ENCODE peak calls at places on chromosomes 4 and X, in six cellular contexts. M is H9; I is progenitor cell of endocrine pancreas; D is ovary; Q is HuH-7; F is activated naive CD8-positive, alpha-beta T cell treated with anti-CD3 and anti-CD28 coated beads, Interleukin-2, amount 50 U/mL, for 24 hours. O is an unnamed sample.

GRCh38 chr4:1207603-1208265 is 35.4 kb upstream of the SPON2 start:
- DNase-seq in D (peak), F (no peak), M (no peak), Q (no peak), I (no peak), O (no peak)

GRCh38 chr4:177393236-177393635 is 49.0 kb downstream of the AGA start:
- DNase-seq in I (no peak), F (peak), M (no peak), Q (no peak), D (no peak), O (no peak)

GRCh38 chr4:151114986-151115385 is 15.6 kb downstream of the RPS3A start:
- DNase-seq in I (no peak), M (no peak), Q (no peak), F (no peak), D (no peak), O (no peak)

GRCh38 chrX:155966876-155967275 is 30.6 kb upstream of the IL9R start:
- DNase-seq in F (peak), M (peak), I (no peak), Q (peak), D (no peak), O (no peak)

GRCh38 chrX:78375894-78376293 is 48.5 kb upstream of the CYSLTR1 start:
- DNase-seq in Q (no peak), I (no peak), D (no peak), M (no peak), F (no peak), O (no peak)

GRCh38 chr4:156146581-156146980 is 192.9 kb upstream of the CTSO start:
- DNase-seq in M (no peak), D (no peak), F (no peak), I (no peak), Q (no peak), O (no peak)

GRCh38 chrX:42619068-42619467 is 158.9 kb downstream of the PPP1R2C start:
- DNase-seq in D (no peak), Q (no peak), M (no peak), I (no peak), F (no peak), O (no peak)

GRCh38 chr4:37825943-37826281 is 574 bp upstream of the PGM2 start:
- DNase-seq in Q (peak), I (no peak), D (no peak), M (peak), F (peak), O (no peak)

GRCh38 chr4:8198906-8199593 is at the start of gene SH3TC1:
- DNase-seq in D (peak), F (peak), I (peak), M (no peak), Q (peak), O (peak)

GRCh38 chr4:6520051-6520450 is 47.6 kb upstream of the PPP2R2C start:
- DNase-seq in Q (no peak), D (no peak), I (no peak), F (no peak), M (no peak), O (no peak)

GRCh38 chr4:175946472-175947116 is 119.0 kb upstream of the WDR17 start:
- DNase-seq in Q (no peak), F (no peak), D (no peak), I (no peak), M (no peak), O (peak)

GRCh38 chr4:20676773-20677172 is 23.5 kb upstream of the PACRGL start:
- DNase-seq in Q (no peak), D (no peak), M (no peak), I (no peak), F (no peak), O (no peak)

GRCh38 chr4:138911903-138912713 is 103.5 kb upstream of the NOCT start:
- DNase-seq in D (no peak), I (no peak), Q (no peak), F (no peak), M (no peak), O (no peak)

GRCh38 chr4:145098675-145099037 is 545 bp downstream of the ABCE1 start:
- DNase-seq in I (no peak), F (peak), Q (peak), M (no peak), D (no peak), O (no peak)

GRCh38 chr4:140557831-140558435 is 10.8 kb downstream of the UCP1 start:
- DNase-seq in Q (no peak), F (no peak), I (no peak), M (no peak), D (no peak), O (no peak)

GRCh38 chr4:183746305-183747229 is 87.5 kb downstream of the TRAPPC11 start:
- DNase-seq in Q (no peak), D (no peak), F (no peak), M (no peak), I (no peak), O (no peak)

GRCh38 chrX:39859991-39860861 is 237.5 kb downstream of the BCOR start:
- DNase-seq in M (peak), Q (no peak), I (no peak), D (peak), F (peak), O (no peak)

GRCh38 chr4:5366421-5366820 is 315.1 kb downstream of the STK32B start:
- DNase-seq in F (no peak), D (no peak), I (no peak), Q (no peak), M (no peak), O (no peak)

GRCh38 chr4:8404791-8405515 is 35.6 kb downstream of the ACOX3 start:
- DNase-seq in D (no peak), I (no peak), F (no peak), M (no peak), Q (no peak), O (no peak)

GRCh38 chrX:70553516-70553915 is 108.9 kb downstream of the DLG3 start:
- DNase-seq in M (no peak), Q (no peak), D (no peak), I (no peak), F (no peak), O (no peak)

GRCh38 chr4:4860803-4861591 is 1.5 kb downstream of the MSX1 start:
- DNase-seq in I (no peak), F (no peak), M (no peak), D (no peak), Q (no peak), O (no peak)

GRCh38 chr4:112510468-112511293 is 5.3 kb downstream of the NEUROG2 start:
- DNase-seq in Q (no peak), M (peak), I (no peak), F (no peak), D (no peak), O (no peak)

GRCh38 chr4:7697326-7697725 is 242.3 kb downstream of the AFAP1 start:
- DNase-seq in F (no peak), I (no peak), M (no peak), Q (no peak), D (no peak), O (no peak)

GRCh38 chr4:56146956-56147355 is 198.2 kb downstream of the CEP135 start:
- DNase-seq in Q (no peak), F (no peak), I (no peak), M (no peak), D (no peak), O (no peak)

GRCh38 chr4:8028368-8028767 is 88.7 kb upstream of the AFAP1 start:
- DNase-seq in F (no peak), D (no peak), Q (no peak), M (no peak), I (no peak), O (no peak)

GRCh38 chr4:164441131-164441530 is 312.8 kb upstream of the SMIM31 start:
- DNase-seq in M (no peak), Q (no peak), D (no peak), F (no peak), I (no peak), O (no peak)

GRCh38 chr4:54683616-54684346 is 26.0 kb downstream of the KIT start:
- DNase-seq in F (peak), M (peak), D (no peak), I (no peak), Q (no peak), O (peak)

GRCh38 chr4:1408418-1408817 is 2.2 kb upstream of the NKX1-1 start:
- DNase-seq in Q (no peak), D (no peak), M (peak), I (no peak), F (peak), O (no peak)

GRCh38 chr4:77393981-77394380 is 211.6 kb upstream of the CXCL13 start:
- DNase-seq in D (no peak), F (no peak), Q (no peak), I (no peak), M (no peak), O (no peak)

GRCh38 chrX:103250977-103251376 is 4.0 kb downstream of the TCEAL8 start:
- DNase-seq in D (no peak), I (no peak), M (no peak), Q (no peak), F (no peak), O (no peak)

GRCh38 chr4:149095798-149096197 is 653.6 kb upstream of the NR3C2 start:
- DNase-seq in F (no peak), D (no peak), Q (no peak), M (no peak), I (no peak), O (no peak)

O was measured in T-helper 2 cell.